ENCODE peak calls at places on chromosomes 6 and 20, in nine cellular contexts. C is transverse colon; P is IMR-90; X is CD8-positive, alpha-beta T cell; Z is heart left ventricle; S is CD8-positive, alpha-beta memory T cell; H is brain microvascular endothelial cell; Q is neuronal stem cell; M is NT2/D1. R is an unnamed sample.

GRCh38 chr20:48404598-48404997 is 423.2 kb downstream of the PREX1 start:
- DNase-seq in C (no peak), P (no peak), X (no peak), Z (no peak), S (no peak), H (no peak), Q (no peak), M (no peak), R (no peak)

GRCh38 chr6:87697581-87698552 is 4.2 kb downstream of the AKIRIN2 start:
- DNase-seq in C (no peak), P (peak; percentile 91), X (no peak), Z (no peak), S (no peak), H (peak; percentile 67), Q (no peak), M (no peak), R (no peak)

GRCh38 chr6:29011276-29011734 is 6.2 kb upstream of the ZNF311 start:
- DNase-seq in C (peak; percentile 19), P (peak; percentile 51), X (peak; percentile 54), Z (no peak), S (peak; percentile 38), H (peak; percentile 71), Q (peak; percentile 77), M (peak; percentile 28), R (peak; percentile 55)

GRCh38 chr6:147108256-147108910 is 95.8 kb upstream of the STXBP5 start:
- DNase-seq in C (no peak), P (no peak), X (no peak), Z (no peak), S (no peak), H (no peak), Q (no peak), M (no peak), R (no peak)

GRCh38 chr6:168524644-168525043 is 83.7 kb downstream of the SMOC2 start:
- DNase-seq in C (no peak), P (no peak), X (no peak), Z (no peak), S (no peak), H (no peak), Q (no peak), M (no peak), R (peak; percentile 52)

GRCh38 chr6:96520039-96520850 is 1.4 kb upstream of the UFL1 start:
- DNase-seq in C (peak; percentile 45), P (peak; percentile 35), X (no peak), Z (no peak), S (no peak), H (peak; percentile 56), Q (no peak), M (peak; percentile 11), R (no peak)

GRCh38 chr20:35303735-35304431 is 11.7 kb upstream of the FAM83C start:
- DNase-seq in C (peak; percentile 87), P (peak; percentile 92), X (peak; percentile 85), Z (peak; percentile 79), S (peak; percentile 75), H (peak; percentile 90), Q (peak; percentile 88), M (peak; percentile 94), R (peak; percentile 80)

GRCh38 chr6:39992861-39993622 is 58.8 kb upstream of the MOCS1 start:
- DNase-seq in C (no peak), P (no peak), X (no peak), Z (no peak), S (no peak), H (no peak), Q (no peak), M (no peak), R (no peak)

GRCh38 chr6:15427360-15428070 is 181.6 kb downstream of the JARID2 start:
- DNase-seq in C (no peak), P (peak; percentile 62), X (no peak), Z (no peak), S (no peak), H (peak; percentile 47), Q (no peak), M (no peak), R (no peak)

GRCh38 chr20:5843054-5843731 is 93.0 kb downstream of the SHLD1 start:
- DNase-seq in C (no peak), P (no peak), X (no peak), Z (no peak), S (peak; percentile 45), H (no peak), Q (no peak), M (no peak), R (no peak)

GRCh38 chr6:41599015-41599835 is 39.0 kb upstream of the MDFI start:
- DNase-seq in C (no peak), P (no peak), X (no peak), Z (peak; percentile 41), S (no peak), H (no peak), Q (no peak), M (no peak), R (no peak)

GRCh38 chr6:11412011-11412424 is 125.5 kb upstream of the TMEM170B start:
- DNase-seq in C (no peak), P (peak; percentile 38), X (no peak), Z (no peak), S (no peak), H (no peak), Q (no peak), M (no peak), R (no peak)

GRCh38 chr6:166998256-166999144 is 697 bp upstream of the CEP43 start:
- DNase-seq in C (peak; percentile 22), P (no peak), X (peak; percentile 58), Z (peak; percentile 68), S (no peak), H (peak; percentile 18), Q (peak; percentile 21), M (no peak), R (peak; percentile 25)

GRCh38 chr6:110341671-110342304 is 16.4 kb downstream of the METTL24 start:
- DNase-seq in C (no peak), P (peak; percentile 32), X (no peak), Z (no peak), S (no peak), H (peak; percentile 39), Q (no peak), M (no peak), R (no peak)

GRCh38 chr6:119626884-119627619 is 277.5 kb upstream of the MAN1A1 start:
- DNase-seq in C (no peak), P (no peak), X (no peak), Z (no peak), S (no peak), H (no peak), Q (no peak), M (no peak), R (no peak)

GRCh38 chr20:25399038-25399430 is 8.4 kb upstream of the ABHD12 start:
- DNase-seq in C (peak; percentile 19), P (peak; percentile 83), X (no peak), Z (no peak), S (peak; percentile 36), H (peak; percentile 80), Q (peak; percentile 48), M (peak; percentile 42), R (no peak)

GRCh38 chr6:8066108-8066507 is 1.9 kb upstream of the BLOC1S5 start:
- DNase-seq in C (no peak), P (no peak), X (no peak), Z (no peak), S (no peak), H (no peak), Q (no peak), M (no peak), R (no peak)

GRCh38 chr6:68880050-68880449 is 245.0 kb downstream of the ADGRB3 start:
- DNase-seq in C (no peak), P (no peak), X (no peak), Z (no peak), S (no peak), H (no peak), Q (no peak), M (no peak), R (no peak)

GRCh38 chr6:90460067-90460466 is 126.8 kb downstream of the MAP3K7 start:
- DNase-seq in C (no peak), P (no peak), X (no peak), Z (no peak), S (no peak), H (no peak), Q (no peak), M (no peak), R (no peak)

GRCh38 chr20:31540406-31540805 is 26.2 kb downstream of the HM13 start:
- DNase-seq in C (no peak), P (no peak), X (no peak), Z (no peak), S (no peak), H (no peak), Q (no peak), M (no peak), R (no peak)

DNA sequence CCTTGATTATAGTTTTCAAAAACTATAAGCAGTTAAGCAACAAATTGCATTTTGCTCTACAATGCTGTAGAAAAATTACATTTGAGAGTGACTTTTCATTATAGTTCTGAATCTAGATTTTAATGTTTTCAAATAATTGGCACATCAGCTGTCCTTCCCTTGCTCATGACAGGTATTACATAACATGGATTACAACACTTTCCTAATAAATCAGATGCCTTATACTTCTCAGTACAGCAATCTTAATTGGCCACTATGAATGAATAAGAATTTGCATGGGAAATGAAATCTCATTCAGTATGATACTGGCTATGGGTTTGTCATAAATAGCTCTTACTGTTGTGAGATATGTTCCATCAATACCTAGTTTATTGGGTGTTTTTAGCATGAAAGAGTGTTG is 29.9 kb downstream of the HSF2 start:
- DNase-seq in C (no peak), P (no peak), X (no peak), Z (no peak), S (no peak), H (no peak), Q (no peak), M (no peak), R (no peak)
- H3K36me3 ChIP-seq in C (no peaks in the 10 kb centered on the region), P (peaks cover 6% of the 10 kb centered on the region), X (peaks cover 34% of the 10 kb centered on the region), Z (peaks cover 95% of the 10 kb centered on the region), S (peaks cover 12% of the 10 kb centered on the region), H (peaks cover 6% of the 10 kb centered on the region), Q (peaks cover 9% of the 10 kb centered on the region), M (peaks cover 63% of the 10 kb centered on the region), R (peaks cover 8% of the 10 kb centered on the region)

GRCh38 chr6:149900620-149901443 is 2.9 kb upstream of the RAET1E start:
- DNase-seq in C (no peak), P (no peak), X (no peak), Z (no peak), S (no peak), H (no peak), Q (no peak), M (no peak), R (no peak)
- H3K27me3 ChIP-seq in C (no peaks in the 10 kb centered on the region), P (peaks cover 4% of the 10 kb centered on the region), X (no peaks in the 10 kb centered on the region), Z (no peaks in the 10 kb centered on the region), S (peaks cover 4% of the 10 kb centered on the region), H (no peaks in the 10 kb centered on the region), Q (no peaks in the 10 kb centered on the region), M (no peaks in the 10 kb centered on the region), R (no peaks in the 10 kb centered on the region)

GRCh38 chr20:50165687-50166554 is 12.4 kb upstream of the PEDS1 start:
- DNase-seq in C (peak; percentile 98), P (peak; percentile 100), X (peak; percentile 69), Z (peak; percentile 95), S (peak; percentile 22), H (peak; percentile 100), Q (peak; percentile 75), M (peak; percentile 97), R (peak; percentile 98)
- H3K4me3 ChIP-seq in C (no peak overlapping the region), P (peak overlapping the region; percentile 45), X (peak overlapping the region; percentile 3), Z (peak overlapping the region; percentile 38), S (peak overlapping the region; percentile 20), H (peak overlapping the region; percentile 45), Q (peak overlapping the region; percentile 19), M (peak overlapping the region; percentile 16), R (peak overlapping the region; percentile 54)

DNA sequence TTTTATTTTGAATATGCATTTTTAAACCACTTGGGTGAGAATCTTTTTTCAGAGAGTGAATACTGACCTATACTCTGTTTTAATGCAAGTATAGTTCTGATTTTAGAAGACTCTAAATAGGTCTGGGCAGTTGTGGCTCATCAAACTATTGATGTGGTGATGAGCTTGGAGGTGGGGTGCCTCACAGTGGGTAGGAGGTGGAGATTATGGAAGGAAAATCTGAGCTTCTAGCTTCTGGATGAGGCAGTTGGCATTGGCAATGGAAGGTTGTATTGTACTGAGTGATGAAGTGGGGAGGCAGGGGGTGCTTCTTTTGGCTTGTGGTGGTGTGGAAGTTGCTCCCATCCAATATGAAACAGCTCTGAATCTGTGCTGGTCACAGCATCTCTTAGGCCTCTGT is 52.7 kb downstream of the VAPB start:
- DNase-seq in C (no peak), P (no peak), X (no peak), Z (no peak), S (no peak), H (no peak), Q (no peak), M (no peak), R (no peak)
- H3K36me3 ChIP-seq in C (no peaks in the 10 kb centered on the region), P (peaks cover 42% of the 10 kb centered on the region), X (peaks cover 6% of the 10 kb centered on the region), Z (peaks cover 82% of the 10 kb centered on the region), S (peaks cover 16% of the 10 kb centered on the region), H (peaks cover 29% of the 10 kb centered on the region), Q (peaks cover 11% of the 10 kb centered on the region), M (peaks cover 72% of the 10 kb centered on the region), R (peaks cover 55% of the 10 kb centered on the region)

R was measured in psoas muscle.